ENCODE peak calls at places on chromosomes 11 and 22, in seven cellular contexts. One of them, this sample, is unnamed.

GRCh38 chr11:61581030-61581928 is at the start of gene SYT7:
- DNase-seq in bronchial epithelial cell: peak
- DNase-seq in testis: peak
- DNase-seq in heart left ventricle: peak
- DNase-seq in A549: peak
- DNase-seq in choroid plexus epithelial cell: peak
- DNase-seq in GM13977: peak
- DNase-seq in this sample: peak

GRCh38 chr11:84157639-84158038 is 871.5 kb upstream of the CCDC90B start:
- DNase-seq in bronchial epithelial cell: no peak
- DNase-seq in testis: no peak
- DNase-seq in heart left ventricle: no peak
- DNase-seq in A549: no peak
- DNase-seq in choroid plexus epithelial cell: no peak
- DNase-seq in GM13977: no peak
- DNase-seq in this sample: no peak

GRCh38 chr11:61749607-61750217 is 2.7 kb upstream of the MYRF start:
- DNase-seq in bronchial epithelial cell: no peak
- DNase-seq in testis: no peak
- DNase-seq in heart left ventricle: no peak
- DNase-seq in A549: no peak
- DNase-seq in choroid plexus epithelial cell: peak
- DNase-seq in GM13977: no peak
- DNase-seq in this sample: no peak

GRCh38 chr11:27084407-27084985 is 43.9 kb downstream of the BBOX1 start:
- DNase-seq in bronchial epithelial cell: peak
- DNase-seq in testis: no peak
- DNase-seq in heart left ventricle: no peak
- DNase-seq in A549: no peak
- DNase-seq in choroid plexus epithelial cell: peak
- DNase-seq in GM13977: no peak
- DNase-seq in this sample: no peak

GRCh38 chr11:95088946-95089619 is 563 bp upstream of the ENDOD1 start:
- DNase-seq in bronchial epithelial cell: no peak
- DNase-seq in testis: no peak
- DNase-seq in heart left ventricle: no peak
- DNase-seq in A549: peak
- DNase-seq in choroid plexus epithelial cell: no peak
- DNase-seq in GM13977: peak
- DNase-seq in this sample: peak

GRCh38 chr22:32480238-32480637 is 5.6 kb downstream of the FBXO7 start:
- DNase-seq in bronchial epithelial cell: no peak
- DNase-seq in testis: no peak
- DNase-seq in heart left ventricle: no peak
- DNase-seq in A549: no peak
- DNase-seq in choroid plexus epithelial cell: no peak
- DNase-seq in GM13977: peak
- DNase-seq in this sample: peak

GRCh38 chr22:24208012-24208749 is 26.9 kb downstream of the SUSD2 start:
- DNase-seq in bronchial epithelial cell: peak
- DNase-seq in testis: peak
- DNase-seq in heart left ventricle: peak
- DNase-seq in A549: peak
- DNase-seq in choroid plexus epithelial cell: peak
- DNase-seq in GM13977: no peak
- DNase-seq in this sample: no peak

GRCh38 chr22:19494676-19495173 is 15.0 kb downstream of the CDC45 start:
- DNase-seq in bronchial epithelial cell: no peak
- DNase-seq in testis: no peak
- DNase-seq in heart left ventricle: no peak
- DNase-seq in A549: no peak
- DNase-seq in choroid plexus epithelial cell: no peak
- DNase-seq in GM13977: no peak
- DNase-seq in this sample: no peak

GRCh38 chr22:43921361-43921760 is 2.2 kb upstream of the PNPLA3 start:
- DNase-seq in bronchial epithelial cell: no peak
- DNase-seq in testis: no peak
- DNase-seq in heart left ventricle: no peak
- DNase-seq in A549: no peak
- DNase-seq in choroid plexus epithelial cell: peak
- DNase-seq in GM13977: no peak
- DNase-seq in this sample: no peak

GRCh38 chr11:34570584-34570983 is 50.3 kb upstream of the EHF start:
- DNase-seq in bronchial epithelial cell: peak
- DNase-seq in testis: no peak
- DNase-seq in heart left ventricle: no peak
- DNase-seq in A549: no peak
- DNase-seq in choroid plexus epithelial cell: peak
- DNase-seq in GM13977: no peak
- DNase-seq in this sample: no peak

GRCh38 chr11:115247404-115247803 is 256.8 kb downstream of the CADM1 start:
- DNase-seq in bronchial epithelial cell: no peak
- DNase-seq in testis: no peak
- DNase-seq in heart left ventricle: no peak
- DNase-seq in A549: no peak
- DNase-seq in choroid plexus epithelial cell: peak
- DNase-seq in GM13977: no peak
- DNase-seq in this sample: no peak

GRCh38 chr11:65205602-65205967 is 23.9 kb downstream of the CAPN1 start:
- DNase-seq in bronchial epithelial cell: no peak
- DNase-seq in testis: no peak
- DNase-seq in heart left ventricle: no peak
- DNase-seq in A549: no peak
- DNase-seq in choroid plexus epithelial cell: no peak
- DNase-seq in GM13977: no peak
- DNase-seq in this sample: no peak

GRCh38 chr11:69908511-69909220 is 89.5 kb upstream of the FGF3 start:
- DNase-seq in bronchial epithelial cell: no peak
- DNase-seq in testis: no peak
- DNase-seq in heart left ventricle: no peak
- DNase-seq in A549: no peak
- DNase-seq in choroid plexus epithelial cell: no peak
- DNase-seq in GM13977: no peak
- DNase-seq in this sample: no peak

GRCh38 chr11:110319501-110319900 is 23.1 kb upstream of the RDX start:
- DNase-seq in bronchial epithelial cell: no peak
- DNase-seq in testis: no peak
- DNase-seq in heart left ventricle: no peak
- DNase-seq in A549: no peak
- DNase-seq in choroid plexus epithelial cell: no peak
- DNase-seq in GM13977: no peak
- DNase-seq in this sample: no peak

GRCh38 chr22:17562906-17563870 is at the start of gene SLC25A18:
- DNase-seq in bronchial epithelial cell: no peak
- DNase-seq in testis: peak
- DNase-seq in heart left ventricle: peak
- DNase-seq in A549: no peak
- DNase-seq in choroid plexus epithelial cell: peak
- DNase-seq in GM13977: no peak
- DNase-seq in this sample: no peak

GRCh38 chr22:17797721-17798559 is 23.7 kb upstream of the BID start:
- DNase-seq in bronchial epithelial cell: no peak
- DNase-seq in testis: no peak
- DNase-seq in heart left ventricle: no peak
- DNase-seq in A549: no peak
- DNase-seq in choroid plexus epithelial cell: no peak
- DNase-seq in GM13977: peak
- DNase-seq in this sample: peak

GRCh38 chr11:46600162-46600561 is 6.3 kb upstream of the AMBRA1 start:
- DNase-seq in bronchial epithelial cell: no peak
- DNase-seq in testis: no peak
- DNase-seq in heart left ventricle: no peak
- DNase-seq in A549: no peak
- DNase-seq in choroid plexus epithelial cell: no peak
- DNase-seq in GM13977: no peak
- DNase-seq in this sample: no peak

GRCh38 chr11:86370171-86370570 is 4.5 kb upstream of the CCDC81 start:
- DNase-seq in bronchial epithelial cell: no peak
- DNase-seq in testis: no peak
- DNase-seq in heart left ventricle: no peak
- DNase-seq in A549: no peak
- DNase-seq in choroid plexus epithelial cell: no peak
- DNase-seq in GM13977: no peak
- DNase-seq in this sample: no peak

GRCh38 chr11:128687321-128687720 is 6.6 kb upstream of the FLI1 start:
- DNase-seq in bronchial epithelial cell: peak
- DNase-seq in testis: no peak
- DNase-seq in heart left ventricle: peak
- DNase-seq in A549: no peak
- DNase-seq in choroid plexus epithelial cell: no peak
- DNase-seq in GM13977: peak
- DNase-seq in this sample: peak

GRCh38 chr11:105553015-105553414 is 56.9 kb upstream of the GRIA4 start:
- DNase-seq in bronchial epithelial cell: peak
- DNase-seq in testis: no peak
- DNase-seq in heart left ventricle: no peak
- DNase-seq in A549: peak
- DNase-seq in choroid plexus epithelial cell: peak
- DNase-seq in GM13977: no peak
- DNase-seq in this sample: no peak

GRCh38 chr11:100682247-100682969 is 4.7 kb upstream of the ARHGAP42 start:
- DNase-seq in bronchial epithelial cell: peak
- DNase-seq in testis: no peak
- DNase-seq in heart left ventricle: no peak
- DNase-seq in A549: peak
- DNase-seq in choroid plexus epithelial cell: peak
- DNase-seq in GM13977: no peak
- DNase-seq in this sample: no peak

GRCh38 chr11:102293873-102294601 is 23.2 kb upstream of the BIRC3 start:
- DNase-seq in bronchial epithelial cell: peak
- DNase-seq in testis: no peak
- DNase-seq in heart left ventricle: no peak
- DNase-seq in A549: peak
- DNase-seq in choroid plexus epithelial cell: peak
- DNase-seq in GM13977: peak
- DNase-seq in this sample: peak

GRCh38 chr22:23177197-23177596 is 3.1 kb upstream of the BCR start:
- DNase-seq in bronchial epithelial cell: no peak
- DNase-seq in testis: no peak
- DNase-seq in heart left ventricle: no peak
- DNase-seq in A549: no peak
- DNase-seq in choroid plexus epithelial cell: no peak
- DNase-seq in GM13977: no peak
- DNase-seq in this sample: no peak

GRCh38 chr11:110123003-110123402 is 29.8 kb downstream of the ZC3H12C start:
- DNase-seq in bronchial epithelial cell: no peak
- DNase-seq in testis: no peak
- DNase-seq in heart left ventricle: no peak
- DNase-seq in A549: no peak
- DNase-seq in choroid plexus epithelial cell: peak
- DNase-seq in GM13977: no peak
- DNase-seq in this sample: no peak

GRCh38 chr22:28544431-28544868 is 135.2 kb downstream of the TTC28 start:
- DNase-seq in bronchial epithelial cell: peak
- DNase-seq in testis: no peak
- DNase-seq in heart left ventricle: no peak
- DNase-seq in A549: no peak
- DNase-seq in choroid plexus epithelial cell: no peak
- DNase-seq in GM13977: no peak
- DNase-seq in this sample: no peak

GRCh38 chr11:106959800-106960199 is 58.5 kb downstream of the GUCY1A2 start:
- DNase-seq in bronchial epithelial cell: no peak
- DNase-seq in testis: no peak
- DNase-seq in heart left ventricle: no peak
- DNase-seq in A549: no peak
- DNase-seq in choroid plexus epithelial cell: peak
- DNase-seq in GM13977: no peak
- DNase-seq in this sample: no peak

GRCh38 chr22:49013707-49014106 is 814.0 kb downstream of the BRD1 start:
- DNase-seq in bronchial epithelial cell: no peak
- DNase-seq in testis: peak
- DNase-seq in heart left ventricle: no peak
- DNase-seq in A549: no peak
- DNase-seq in choroid plexus epithelial cell: no peak
- DNase-seq in GM13977: no peak
- DNase-seq in this sample: no peak

DNA sequence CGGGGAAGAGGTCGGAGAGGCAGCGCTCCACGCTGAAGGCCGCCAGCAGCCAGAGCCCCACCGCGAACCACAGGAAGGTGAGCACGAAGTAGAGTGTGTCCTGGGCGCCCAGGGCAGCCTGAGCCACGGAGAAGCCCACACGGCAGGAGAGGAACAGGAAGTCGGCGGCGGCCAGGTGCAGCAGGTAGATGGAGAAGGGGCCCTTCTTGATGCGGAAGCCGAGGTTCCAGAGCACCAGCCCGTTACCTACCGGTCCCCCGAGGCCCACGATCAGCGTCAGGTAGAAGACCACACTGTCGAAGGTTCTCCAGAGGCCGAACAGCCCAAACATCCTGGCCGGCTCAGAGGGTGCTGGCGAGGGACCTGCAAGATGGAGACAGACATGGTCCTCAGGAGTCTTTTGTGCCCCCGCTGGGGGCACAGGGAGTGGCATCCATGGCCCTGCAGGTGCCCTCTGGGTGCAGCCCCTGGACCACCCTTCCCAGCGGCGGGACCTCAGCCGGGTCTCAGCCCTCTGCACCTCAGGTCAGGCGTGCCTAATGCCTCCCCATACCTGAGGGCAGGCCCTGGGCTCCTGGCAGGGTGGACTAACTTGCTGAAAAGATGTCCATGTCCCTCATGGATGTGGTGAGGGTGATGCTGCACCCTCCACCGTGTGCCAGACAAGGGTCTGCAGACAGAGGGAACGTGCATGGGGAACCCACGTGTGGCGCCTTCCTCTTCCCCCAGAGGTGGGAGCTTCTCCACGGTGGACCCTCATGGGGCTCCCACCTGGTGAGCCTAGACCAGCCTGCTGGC is at the start of gene MRGPRG:
- DNase-seq in bronchial epithelial cell: no peak
- DNase-seq in testis: peak
- DNase-seq in heart left ventricle: no peak
- DNase-seq in A549: no peak
- DNase-seq in choroid plexus epithelial cell: no peak
- DNase-seq in GM13977: no peak
- DNase-seq in this sample: no peak
- TF ChIP-seq CTCF in bronchial epithelial cell: no peak
- TF ChIP-seq CTCF in testis: no peak
- TF ChIP-seq CTCF in heart left ventricle: no peak
- TF ChIP-seq CTCF in A549: no peak
- TF ChIP-seq CTCF in choroid plexus epithelial cell: no peak
- TF ChIP-seq CTCF in GM13977: no peak
- TF ChIP-seq CTCF in this sample: no peak

GRCh38 chr22:26589845-26590524 is at the start of gene TPST2:
- DNase-seq in bronchial epithelial cell: peak
- DNase-seq in testis: peak
- DNase-seq in heart left ventricle: peak
- DNase-seq in A549: peak
- DNase-seq in choroid plexus epithelial cell: peak
- DNase-seq in GM13977: peak
- DNase-seq in this sample: peak
- TF ChIP-seq CTCF in bronchial epithelial cell: peak
- TF ChIP-seq CTCF in testis: no peak
- TF ChIP-seq CTCF in heart left ventricle: peak
- TF ChIP-seq CTCF in A549: no peak
- TF ChIP-seq CTCF in choroid plexus epithelial cell: no peak
- TF ChIP-seq CTCF in GM13977: no peak
- TF ChIP-seq CTCF in this sample: no peak

GRCh38 chr22:38656256-38657148 is at the start of the genes CBY1 and FAM227A:
- DNase-seq in bronchial epithelial cell: peak
- DNase-seq in testis: peak
- DNase-seq in heart left ventricle: peak
- DNase-seq in A549: peak
- DNase-seq in choroid plexus epithelial cell: peak
- DNase-seq in GM13977: peak
- DNase-seq in this sample: peak
- TF ChIP-seq CTCF in bronchial epithelial cell: no peak
- TF ChIP-seq CTCF in testis: no peak
- TF ChIP-seq CTCF in heart left ventricle: no peak
- TF ChIP-seq CTCF in A549: no peak
- TF ChIP-seq CTCF in choroid plexus epithelial cell: no peak
- TF ChIP-seq CTCF in GM13977: peak
- TF ChIP-seq CTCF in this sample: no peak

GRCh38 chr22:41417622-41418390 is 28.8 kb downstream of the TOB2 start:
- DNase-seq in bronchial epithelial cell: no peak
- DNase-seq in testis: peak
- DNase-seq in heart left ventricle: peak
- DNase-seq in A549: peak
- DNase-seq in choroid plexus epithelial cell: no peak
- DNase-seq in GM13977: no peak
- DNase-seq in this sample: no peak
- TF ChIP-seq CTCF in bronchial epithelial cell: no peak
- TF ChIP-seq CTCF in testis: no peak
- TF ChIP-seq CTCF in heart left ventricle: no peak
- TF ChIP-seq CTCF in A549: no peak
- TF ChIP-seq CTCF in choroid plexus epithelial cell: no peak
- TF ChIP-seq CTCF in GM13977: no peak
- TF ChIP-seq CTCF in this sample: no peak

This sample was measured in GM10248.